ENCODE peak calls at places on chromosomes 1 and 21, in six cellular contexts. V is NB4, M is K562, I is GM12878, X is endothelial cell of umbilical vein, F is HepG2. B is an unnamed sample.

GRCh38 chr1:185969524-185969991 is 235.4 kb downstream of the HMCN1 start:
- DNase-seq in V (no peak), M (no peak), I (no peak), X (no peak), F (no peak), B (no peak)

GRCh38 chr1:39076127-39076798 is 50.1 kb downstream of the NDUFS5 start:
- DNase-seq in V (no peak), M (peak), I (no peak), X (no peak), F (peak), B (no peak)

GRCh38 chr1:161068306-161069200 is 1.1 kb downstream of the ARHGAP30 start:
- DNase-seq in V (peak), M (no peak), I (peak), X (no peak), F (no peak), B (no peak)

GRCh38 chr1:20485527-20486456 is at the start of gene CAMK2N1:
- DNase-seq in V (no peak), M (peak), I (no peak), X (peak), F (peak), B (peak)

GRCh38 chr1:222243902-222244301 is 304.0 kb downstream of the HHIPL2 start:
- DNase-seq in V (no peak), M (no peak), I (no peak), X (no peak), F (no peak), B (no peak)

GRCh38 chr1:17527036-17527914 is 12.2 kb upstream of the ARHGEF10L start:
- DNase-seq in V (no peak), M (no peak), I (no peak), X (no peak), F (no peak), B (no peak)

GRCh38 chr1:221765527-221765926 is 23.6 kb upstream of the DUSP10 start:
- DNase-seq in V (no peak), M (no peak), I (no peak), X (no peak), F (no peak), B (no peak)

GRCh38 chr1:196306421-196306820 is 301.8 kb downstream of the KCNT2 start:
- DNase-seq in V (no peak), M (no peak), I (no peak), X (no peak), F (no peak), B (no peak)

GRCh38 chr21:42980312-42980958 is 6.1 kb downstream of the PKNOX1 start:
- DNase-seq in V (no peak), M (no peak), I (no peak), X (no peak), F (no peak), B (no peak)

GRCh38 chr21:35974801-35975200 is 85.5 kb downstream of the SETD4 start:
- DNase-seq in V (no peak), M (no peak), I (no peak), X (no peak), F (peak), B (no peak)

GRCh38 chr21:26115346-26115745 is 55.2 kb downstream of the APP start:
- DNase-seq in V (no peak), M (no peak), I (no peak), X (peak), F (no peak), B (peak)

GRCh38 chr1:19124273-19124672 is 85.8 kb downstream of the UBR4 start:
- DNase-seq in V (peak), M (no peak), I (no peak), X (no peak), F (no peak), B (no peak)

GRCh38 chr1:188670837-188671236 is 1806.8 kb downstream of the BRINP3 start:
- DNase-seq in V (no peak), M (no peak), I (no peak), X (peak), F (peak), B (no peak)

GRCh38 chr1:206935491-206936067 is 10.7 kb downstream of the PIGR start:
- DNase-seq in V (peak), M (peak), I (no peak), X (peak), F (peak), B (peak)

GRCh38 chr1:15100369-15101111 is 53.0 kb upstream of the TMEM51 start:
- DNase-seq in V (peak), M (peak), I (no peak), X (peak), F (peak), B (peak)

GRCh38 chr1:95503371-95504145 is 269.5 kb downstream of the RWDD3 start:
- DNase-seq in V (no peak), M (no peak), I (no peak), X (no peak), F (no peak), B (no peak)

GRCh38 chr1:16175610-16176553 is 20.0 kb upstream of the EPHA2 start:
- DNase-seq in V (no peak), M (peak), I (no peak), X (peak), F (no peak), B (peak)

GRCh38 chr1:58189453-58189852 is 357.1 kb downstream of the OMA1 start:
- DNase-seq in V (no peak), M (no peak), I (no peak), X (no peak), F (no peak), B (no peak)

GRCh38 chr1:113835686-113836290 is 23.5 kb upstream of the RSBN1 start:
- DNase-seq in V (peak), M (peak), I (no peak), X (peak), F (peak), B (peak)

GRCh38 chr1:91768786-91769697 is 116.9 kb downstream of the TGFBR3 start:
- DNase-seq in V (no peak), M (peak), I (no peak), X (no peak), F (no peak), B (no peak)

GRCh38 chr1:13588946-13589345 is 5.3 kb downstream of the PDPN start:
- DNase-seq in V (no peak), M (no peak), I (no peak), X (no peak), F (no peak), B (no peak)

GRCh38 chr21:16002872-16003466 is 273.2 kb downstream of the USP25 start:
- DNase-seq in V (peak), M (no peak), I (no peak), X (peak), F (no peak), B (no peak)

GRCh38 chr21:44487831-44488230 is 32.5 kb downstream of the LRRC3 start:
- DNase-seq in V (peak), M (peak), I (no peak), X (peak), F (peak), B (no peak)

GRCh38 chr1:39689635-39690034 is 1.6 kb downstream of the HPCAL4 start:
- DNase-seq in V (no peak), M (no peak), I (no peak), X (no peak), F (no peak), B (no peak)

GRCh38 chr1:192609110-192610079 is 26.6 kb upstream of the RGS13 start:
- DNase-seq in V (peak), M (no peak), I (peak), X (no peak), F (no peak), B (no peak)

GRCh38 chr1:20903452-20903851 is 116.3 kb upstream of the HP1BP3 start:
- DNase-seq in V (no peak), M (no peak), I (no peak), X (no peak), F (no peak), B (no peak)

GRCh38 chr21:42441963-42442362 is 38.3 kb downstream of the UBASH3A start:
- DNase-seq in V (no peak), M (no peak), I (no peak), X (no peak), F (no peak), B (no peak)

GRCh38 chr1:11961230-11961629 is 19.0 kb upstream of the MFN2 start:
- DNase-seq in V (no peak), M (no peak), I (no peak), X (peak), F (peak), B (no peak)

GRCh38 chr1:94275116-94275515 is 37.7 kb upstream of the ARHGAP29 start:
- DNase-seq in V (no peak), M (no peak), I (no peak), X (no peak), F (no peak), B (no peak)

GRCh38 chr1:143735764-143736461 is 235.9 kb downstream of the FAM72C start:
- DNase-seq in V (peak), M (no peak), I (no peak), X (peak), F (no peak), B (peak)

GRCh38 chr1:53545663-53546408 is 86.6 kb downstream of the DMRTB1 start:
- DNase-seq in V (no peak), M (no peak), I (no peak), X (no peak), F (no peak), B (no peak)

GRCh38 chr1:145846191-145846590 is 761 bp downstream of the NUDT17 start:
- DNase-seq in V (peak), M (peak), I (no peak), X (peak), F (peak), B (peak)

GRCh38 chr21:34806423-34806822 is 137.6 kb downstream of the CLIC6 start:
- DNase-seq in V (no peak), M (no peak), I (no peak), X (no peak), F (no peak), B (no peak)

GRCh38 chr21:34809822-34810221 is 141.0 kb downstream of the CLIC6 start:
- DNase-seq in V (no peak), M (no peak), I (no peak), X (no peak), F (no peak), B (no peak)

GRCh38 chr21:34808569-34809204 is 139.9 kb downstream of the CLIC6 start:
- DNase-seq in V (peak), M (no peak), I (no peak), X (peak), F (no peak), B (no peak)

GRCh38 chr21:34807146-34807880 is 138.5 kb downstream of the CLIC6 start:
- DNase-seq in V (peak), M (no peak), I (no peak), X (peak), F (no peak), B (peak)

GRCh38 chr21:34807881-34808568 is 139.2 kb downstream of the CLIC6 start:
- DNase-seq in V (peak), M (no peak), I (no peak), X (peak), F (no peak), B (peak)
- TF ChIP-seq MYC in V (no peak), M (no peak), I (no peak), X (no peak), F (no peak), B (no peak)

GRCh38 chr1:29801561-29801973 is 565.2 kb downstream of the PTPRU start:
- DNase-seq in V (no peak), M (no peak), I (no peak), X (no peak), F (no peak), B (no peak)
- TF ChIP-seq MYC in V (no peak), M (no peak), I (no peak), X (no peak), F (no peak), B (no peak)

GRCh38 chr1:208161656-208162375 is 82.4 kb downstream of the PLXNA2 start:
- DNase-seq in V (no peak), M (peak), I (no peak), X (no peak), F (no peak), B (no peak)
- TF ChIP-seq MYC in V (no peak), M (no peak), I (no peak), X (no peak), F (no peak), B (no peak)

GRCh38 chr1:180939072-180939705 is 26.5 kb downstream of the KIAA1614 start:
- DNase-seq in V (no peak), M (no peak), I (no peak), X (no peak), F (no peak), B (no peak)
- TF ChIP-seq MYC in V (no peak), M (no peak), I (no peak), X (no peak), F (no peak), B (no peak)

DNA sequence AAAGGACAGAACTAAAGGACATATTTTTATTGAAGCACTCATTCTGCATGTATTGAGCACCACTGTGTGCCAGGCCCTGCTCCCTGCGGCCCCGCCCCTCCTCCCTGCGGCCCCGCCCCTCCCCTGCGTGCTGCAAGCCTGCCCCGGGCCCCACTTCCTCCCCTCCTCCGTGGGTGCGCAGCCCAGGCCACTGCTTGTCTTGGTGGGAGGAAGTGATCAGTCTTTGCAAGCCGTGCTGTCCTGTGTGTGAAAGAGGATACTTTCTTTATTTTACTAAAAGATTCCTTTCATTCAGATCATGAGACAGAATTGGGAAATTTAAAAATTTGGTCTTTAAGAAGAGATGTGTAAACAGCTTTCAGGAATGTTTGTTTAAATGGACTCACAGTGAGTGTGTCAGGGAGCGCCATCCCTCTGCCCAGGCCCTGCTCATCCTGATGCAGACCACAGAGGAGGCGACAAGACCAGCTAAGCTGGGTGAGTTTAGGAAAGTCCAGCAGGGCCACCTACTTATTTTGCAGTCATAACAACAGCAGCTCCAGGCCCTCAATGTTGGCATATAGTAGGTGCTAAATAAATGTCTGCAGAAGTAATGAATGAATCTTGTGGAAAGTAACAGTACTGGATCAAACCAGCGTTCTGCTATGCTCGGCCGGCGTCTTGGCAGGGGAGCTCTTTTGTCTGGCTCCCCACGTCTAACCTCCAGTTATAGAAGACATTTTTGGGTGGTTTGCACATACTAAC is 88.3 kb upstream of the SELENON start:
- DNase-seq in V (peak), M (peak), I (no peak), X (no peak), F (no peak), B (no peak)
- TF ChIP-seq MYC in V (no peak), M (no peak), I (no peak), X (no peak), F (no peak), B (no peak)

GRCh38 chr1:26318338-26319064 is 743 bp downstream of the CD52 start:
- DNase-seq in V (peak), M (no peak), I (no peak), X (no peak), F (no peak), B (no peak)
- TF ChIP-seq MYC in V (no peak), M (no peak), I (no peak), X (no peak), F (no peak), B (no peak)

B was measured in A549.